ENCODE peak calls at places on chromosomes 2 and 18, in eight cellular contexts. P is caudate nucleus; J is glutamatergic neuron; X is frontal cortex; G is activated effector memory CD4-positive, alpha-beta T cell treated with anti-CD3 and anti-CD28 coated beads, Interleukin-2, amount 50 U/mL, for 16 hours; D is RWPE1; T is activated naive CD4-positive, alpha-beta T cell treated with anti-CD3 and anti-CD28 coated beads for 36 hours; Y is SHP77. E is an unnamed sample.

GRCh38 chr2:128424806-128425205 is 106.1 kb upstream of the HS6ST1 start:
- DNase-seq in D (no peak), J (no peak), T (no peak), P (no peak), Y (no peak), G (peak), X (no peak), E (no peak)

GRCh38 chr2:151853070-151853758 is 25.0 kb upstream of the ARL5A start:
- DNase-seq in G (no peak), D (no peak), P (no peak), Y (no peak), T (no peak), X (no peak), J (no peak), E (no peak)

GRCh38 chr18:45839415-45840395 is 14.2 kb downstream of the SIGLEC15 start:
- DNase-seq in G (no peak), T (peak), P (no peak), D (no peak), Y (no peak), J (no peak), X (no peak), E (no peak)

GRCh38 chr2:239905884-239906654 is 119.1 kb downstream of the NDUFA10 start:
- DNase-seq in Y (no peak), J (no peak), X (no peak), T (no peak), D (no peak), G (peak), P (no peak), E (no peak)

GRCh38 chr2:65351234-65351947 is 81.0 kb downstream of the SPRED2 start:
- DNase-seq in G (no peak), P (no peak), Y (no peak), D (no peak), T (no peak), X (no peak), J (no peak), E (no peak)

GRCh38 chr2:240597419-240598181 is 11.1 kb downstream of the CAPN10 start:
- DNase-seq in X (no peak), J (peak), D (no peak), G (peak), T (no peak), P (no peak), Y (no peak), E (no peak)

GRCh38 chr18:8890957-8891464 is 185.7 kb downstream of the MTCL1 start:
- DNase-seq in X (no peak), T (no peak), P (no peak), G (no peak), J (no peak), Y (no peak), D (peak), E (no peak)

GRCh38 chr2:70686577-70687460 is 81.2 kb downstream of the ADD2 start:
- DNase-seq in T (peak), J (peak), Y (peak), D (peak), P (no peak), G (no peak), X (peak), E (no peak)

GRCh38 chr18:11379660-11380059 is 229.7 kb upstream of the SLC35G4 start:
- DNase-seq in T (no peak), J (no peak), D (no peak), X (no peak), Y (no peak), G (no peak), P (no peak), E (no peak)

GRCh38 chr2:216015722-216016464 is 2.5 kb upstream of the MREG start:
- DNase-seq in X (no peak), J (peak), Y (peak), D (no peak), P (no peak), T (peak), G (peak), E (peak)

GRCh38 chr2:46411245-46411641 is 68.1 kb upstream of the TMEM247 start:
- DNase-seq in T (no peak), G (no peak), Y (no peak), P (no peak), X (no peak), J (no peak), D (peak), E (no peak)

GRCh38 chr2:147688252-147688651 is 156.6 kb upstream of the ACVR2A start:
- DNase-seq in G (no peak), T (no peak), P (no peak), Y (no peak), D (no peak), J (no peak), X (no peak), E (no peak)

GRCh38 chr2:200320344-200320743 is 13.9 kb downstream of the SPATS2L start:
- DNase-seq in G (no peak), J (no peak), Y (no peak), X (no peak), T (no peak), D (no peak), P (no peak), E (no peak)

GRCh38 chr2:208315081-208315788 is 49.2 kb downstream of the PIKFYVE start:
- DNase-seq in X (no peak), Y (no peak), G (no peak), D (no peak), P (no peak), T (no peak), J (no peak), E (no peak)

GRCh38 chr2:198471291-198471690 is 666.9 kb downstream of the PLCL1 start:
- DNase-seq in G (no peak), X (no peak), J (no peak), Y (no peak), D (no peak), T (no peak), P (no peak), E (no peak)

GRCh38 chr18:67310826-67311225 is 205.7 kb downstream of the DSEL start:
- DNase-seq in D (no peak), X (no peak), P (no peak), T (no peak), G (no peak), Y (no peak), J (no peak), E (no peak)

GRCh38 chr2:215357660-215358059 is 45.8 kb downstream of the ATIC start:
- DNase-seq in D (no peak), T (no peak), X (no peak), P (no peak), J (no peak), Y (no peak), G (no peak), E (no peak)

GRCh38 chr2:6824962-6825361 is 40.7 kb downstream of the CMPK2 start:
- DNase-seq in X (no peak), J (no peak), Y (no peak), P (no peak), D (no peak), T (no peak), G (no peak), E (no peak)

GRCh38 chr18:79428287-79428686 is 32.6 kb downstream of the NFATC1 start:
- DNase-seq in J (no peak), D (no peak), G (no peak), Y (no peak), P (no peak), T (no peak), X (no peak), E (no peak)

GRCh38 chr18:56413862-56414261 is 224.5 kb downstream of the TXNL1 start:
- DNase-seq in G (no peak), D (no peak), T (no peak), Y (no peak), P (no peak), J (no peak), X (no peak), E (no peak)

GRCh38 chr2:121282800-121283382 is 2.1 kb downstream of the TFCP2L1 start:
- DNase-seq in J (no peak), X (no peak), T (no peak), P (no peak), D (no peak), Y (no peak), G (peak), E (no peak)

GRCh38 chr2:63047534-63048281 is 2.9 kb upstream of the OTX1 start:
- DNase-seq in G (no peak), X (no peak), P (no peak), Y (no peak), T (peak), D (no peak), J (peak), E (no peak)

GRCh38 chr18:8049147-8049546 is 482.0 kb downstream of the PTPRM start:
- DNase-seq in D (no peak), J (no peak), P (no peak), Y (no peak), G (no peak), X (no peak), T (no peak), E (no peak)